ENCODE peak calls at places on chromosomes 6 and 20, in nine cellular contexts. R, M, Z, X, J, D, V, H and L are unnamed samples.

GRCh38 chr6:54875539-54875938 is 29.0 kb downstream of the FAM83B start:
- DNase-seq in R (no peak), M (no peak), Z (no peak), X (no peak), J (no peak), D (no peak), V (no peak), H (no peak), L (no peak)

GRCh38 chr6:27532820-27533538 is 60.1 kb upstream of the ZNF184 start:
- DNase-seq in R (no peak), M (no peak), Z (no peak), X (no peak), J (no peak), D (no peak), V (no peak), H (peak), L (peak)

GRCh38 chr20:8633366-8633765 is 435.5 kb upstream of the PLCB4 start:
- DNase-seq in R (no peak), M (no peak), Z (no peak), X (no peak), J (no peak), D (no peak), V (peak), H (no peak), L (no peak)

GRCh38 chr20:62822788-62823651 is 6.2 kb downstream of the COL9A3 start:
- DNase-seq in R (no peak), M (peak), Z (no peak), X (no peak), J (peak), D (peak), V (no peak), H (peak), L (peak)

GRCh38 chr20:35271073-35271882 is 6.6 kb downstream of the MMP24OS start:
- DNase-seq in R (no peak), M (no peak), Z (no peak), X (no peak), J (no peak), D (peak), V (no peak), H (no peak), L (no peak)

GRCh38 chr6:168158280-168158979 is 79.4 kb upstream of the FRMD1 start:
- DNase-seq in R (peak), M (no peak), Z (no peak), X (no peak), J (no peak), D (no peak), V (no peak), H (no peak), L (peak)

GRCh38 chr6:97841763-97842162 is 558.7 kb upstream of the MMS22L start:
- DNase-seq in R (no peak), M (no peak), Z (no peak), X (no peak), J (no peak), D (no peak), V (no peak), H (no peak), L (no peak)

GRCh38 chr20:19866070-19866469 is 108.0 kb downstream of the RIN2 start:
- DNase-seq in R (no peak), M (no peak), Z (no peak), X (no peak), J (no peak), D (no peak), V (no peak), H (no peak), L (no peak)

GRCh38 chr20:44586986-44587980 is 4.9 kb downstream of the PKIG start:
- DNase-seq in R (no peak), M (no peak), Z (no peak), X (no peak), J (no peak), D (no peak), V (peak), H (no peak), L (no peak)

GRCh38 chr20:6704132-6704861 is 63.2 kb upstream of the BMP2 start:
- DNase-seq in R (no peak), M (peak), Z (no peak), X (no peak), J (peak), D (no peak), V (peak), H (no peak), L (no peak)

GRCh38 chr6:43215066-43215465 is 14.2 kb downstream of the DNPH1 start:
- DNase-seq in R (no peak), M (no peak), Z (no peak), X (no peak), J (no peak), D (peak), V (no peak), H (no peak), L (no peak)

GRCh38 chr20:5177071-5177470 is 50.3 kb downstream of the CDS2 start:
- DNase-seq in R (no peak), M (no peak), Z (no peak), X (no peak), J (no peak), D (no peak), V (no peak), H (no peak), L (no peak)

GRCh38 chr6:57276946-57277345 is 40.5 kb upstream of the PRIM2 start:
- DNase-seq in R (no peak), M (no peak), Z (no peak), X (no peak), J (no peak), D (no peak), V (no peak), H (no peak), L (no peak)

GRCh38 chr6:49713346-49713745 is at the start of gene CRISP2:
- DNase-seq in R (no peak), M (no peak), Z (no peak), X (no peak), J (no peak), D (peak), V (no peak), H (no peak), L (no peak)

GRCh38 chr6:12012231-12012565 is at the start of gene HIVEP1:
- DNase-seq in R (peak), M (peak), Z (no peak), X (no peak), J (no peak), D (peak), V (no peak), H (no peak), L (no peak)

GRCh38 chr6:35663001-35663400 is 25.7 kb downstream of the FKBP5 start:
- DNase-seq in R (no peak), M (no peak), Z (no peak), X (no peak), J (no peak), D (no peak), V (no peak), H (no peak), L (no peak)

GRCh38 chr6:111957623-111958315 is 84.5 kb upstream of the FYN start:
- DNase-seq in R (no peak), M (no peak), Z (no peak), X (no peak), J (no peak), D (no peak), V (no peak), H (peak), L (no peak)

GRCh38 chr6:169577974-169578373 is 123.9 kb downstream of the WDR27 start:
- DNase-seq in R (no peak), M (no peak), Z (no peak), X (no peak), J (no peak), D (no peak), V (peak), H (no peak), L (no peak)

GRCh38 chr6:74851598-74851997 is 354.3 kb downstream of the COL12A1 start:
- DNase-seq in R (no peak), M (no peak), Z (no peak), X (no peak), J (no peak), D (no peak), V (no peak), H (no peak), L (no peak)

GRCh38 chr20:35776513-35777101 is 4.8 kb downstream of the PHF20 start:
- DNase-seq in R (peak), M (peak), Z (peak), X (no peak), J (peak), D (no peak), V (peak), H (no peak), L (no peak)

GRCh38 chr6:105836889-105837288 is 249.2 kb upstream of the PRDM1 start:
- DNase-seq in R (no peak), M (no peak), Z (no peak), X (no peak), J (no peak), D (no peak), V (no peak), H (no peak), L (peak)

GRCh38 chr20:34402461-34402860 is 39.4 kb downstream of the ITCH start:
- DNase-seq in R (no peak), M (no peak), Z (no peak), X (no peak), J (no peak), D (no peak), V (no peak), H (no peak), L (no peak)

GRCh38 chr6:125791820-125792165 is 1.0 kb downstream of the NCOA7 start:
- DNase-seq in R (no peak), M (no peak), Z (no peak), X (no peak), J (no peak), D (no peak), V (no peak), H (no peak), L (no peak)

GRCh38 chr6:85547719-85548118 is 45.9 kb downstream of the SNX14 start:
- DNase-seq in R (no peak), M (no peak), Z (no peak), X (no peak), J (no peak), D (no peak), V (no peak), H (no peak), L (no peak)

GRCh38 chr6:154500769-154501171 is 9.7 kb downstream of the CNKSR3 start:
- DNase-seq in R (no peak), M (no peak), Z (no peak), X (no peak), J (no peak), D (no peak), V (peak), H (no peak), L (no peak)

GRCh38 chr6:84685983-84686584 is 78.3 kb downstream of the TBX18 start:
- DNase-seq in R (no peak), M (no peak), Z (no peak), X (peak), J (no peak), D (no peak), V (no peak), H (peak), L (peak)

GRCh38 chr20:31508517-31509244 is 5.6 kb upstream of the HM13 start:
- DNase-seq in R (no peak), M (no peak), Z (no peak), X (no peak), J (no peak), D (no peak), V (no peak), H (no peak), L (no peak)

GRCh38 chr6:123062645-123063044 is 66.6 kb downstream of the CLVS2 start:
- DNase-seq in R (no peak), M (no peak), Z (no peak), X (no peak), J (no peak), D (no peak), V (no peak), H (no peak), L (no peak)

GRCh38 chr6:23905301-23905700 is 220.7 kb upstream of the NRSN1 start:
- DNase-seq in R (no peak), M (no peak), Z (no peak), X (no peak), J (no peak), D (no peak), V (no peak), H (no peak), L (no peak)
- TF ChIP-seq POLR2AphosphoS5 in R (no peak), M (no peak), Z (no peak), X (no peak), J (no peak), D (no peak), V (no peak), H (no peak), L (no peak)

DNA sequence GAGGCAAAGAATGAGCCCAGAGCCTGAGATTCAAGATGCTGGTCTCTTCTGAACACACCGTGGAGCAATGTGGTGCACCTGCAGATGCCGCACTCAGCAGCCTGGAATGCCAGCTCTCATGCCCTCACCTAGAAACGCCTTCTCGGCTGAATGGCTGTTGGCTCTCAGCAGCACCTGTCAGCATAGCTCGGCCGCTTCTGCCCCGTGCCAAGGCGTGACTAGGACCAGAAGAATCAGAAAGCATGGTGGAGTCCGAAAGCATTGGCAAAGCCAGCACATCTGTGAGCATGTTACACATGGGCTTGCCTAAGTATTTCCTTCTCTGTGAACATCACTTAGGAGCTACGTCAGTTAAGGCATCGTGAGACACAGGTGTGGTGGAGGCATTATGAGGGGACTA is 140.8 kb downstream of the MAP3K4 start:
- DNase-seq in R (no peak), M (no peak), Z (no peak), X (no peak), J (no peak), D (peak), V (no peak), H (no peak), L (no peak)
- TF ChIP-seq POLR2AphosphoS5 in R (no peak), M (no peak), Z (no peak), X (no peak), J (no peak), D (no peak), V (no peak), H (peak), L (no peak)

GRCh38 chr6:159929819-159930218 is 39.0 kb downstream of the MAS1 start:
- DNase-seq in R (no peak), M (peak), Z (no peak), X (no peak), J (peak), D (no peak), V (peak), H (no peak), L (no peak)
- TF ChIP-seq POLR2AphosphoS5 in R (no peak), M (no peak), Z (no peak), X (no peak), J (no peak), D (no peak), V (no peak), H (no peak), L (no peak)

GRCh38 chr6:149397384-149397783 is 2.7 kb upstream of the SUMO4 start:
- DNase-seq in R (no peak), M (no peak), Z (no peak), X (no peak), J (no peak), D (no peak), V (no peak), H (no peak), L (no peak)
- TF ChIP-seq POLR2AphosphoS5 in R (no peak), M (no peak), Z (no peak), X (no peak), J (no peak), D (no peak), V (no peak), H (no peak), L (no peak)

DNA sequence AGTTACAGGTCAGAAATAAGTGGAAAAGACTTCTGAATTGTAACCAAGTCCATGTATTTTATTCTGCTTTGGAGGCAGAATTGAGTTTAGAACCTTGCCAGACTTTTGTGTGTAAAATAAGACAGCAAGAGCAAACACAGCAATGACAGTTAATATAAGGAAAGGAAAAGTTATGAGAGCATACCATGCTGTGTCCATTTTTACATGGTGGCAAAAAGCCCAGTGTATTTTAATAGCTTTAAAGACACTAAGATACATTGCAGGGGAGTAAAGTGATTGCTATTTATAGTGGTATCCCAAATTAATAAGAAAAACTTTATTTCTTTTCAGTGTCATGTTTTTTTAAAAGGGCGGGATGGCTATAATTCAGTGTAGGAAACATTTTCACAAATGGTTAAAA is 45.2 kb downstream of the CDC5L start:
- DNase-seq in R (no peak), M (no peak), Z (no peak), X (no peak), J (no peak), D (no peak), V (no peak), H (no peak), L (no peak)
- TF ChIP-seq POLR2AphosphoS5 in R (peak), M (no peak), Z (no peak), X (no peak), J (no peak), D (no peak), V (no peak), H (no peak), L (no peak)